ENCODE peak calls at places on chromosomes 7 and 10, in nine cellular contexts. E, P, N, W, M, K, V, O and X are unnamed samples.

GRCh38 chr10:103982639-103983038 is 15.7 kb downstream of the SLK start:
- DNase-seq in E (no peak), P (no peak), N (no peak), W (no peak), M (no peak), K (no peak), V (no peak), O (no peak), X (no peak)

GRCh38 chr10:69348824-69349541 is 67.7 kb downstream of the TACR2 start:
- DNase-seq in E (peak; percentile 25), P (peak; percentile 93), N (no peak), W (no peak), M (no peak), K (peak; percentile 96), V (peak; percentile 94), O (no peak), X (no peak)

GRCh38 chr7:143487566-143487965 is 9.9 kb downstream of the TAS2R41 start:
- DNase-seq in E (peak; percentile 55), P (peak; percentile 30), N (peak; percentile 82), W (peak; percentile 37), M (no peak), K (peak; percentile 20), V (peak; percentile 62), O (no peak), X (peak; percentile 34)

GRCh38 chr10:125983161-125983560 is 86.8 kb downstream of the FANK1 start:
- DNase-seq in E (no peak), P (no peak), N (no peak), W (no peak), M (no peak), K (peak; percentile 79), V (no peak), O (no peak), X (no peak)

GRCh38 chr10:73581912-73582311 is 9.2 kb downstream of the USP54 start:
- DNase-seq in E (no peak), P (no peak), N (no peak), W (no peak), M (no peak), K (no peak), V (no peak), O (no peak), X (no peak)

GRCh38 chr10:30378607-30379006 is 29.5 kb upstream of the MTPAP start:
- DNase-seq in E (no peak), P (no peak), N (no peak), W (no peak), M (no peak), K (no peak), V (peak; percentile 35), O (no peak), X (no peak)

GRCh38 chr10:125094826-125095225 is 65.5 kb downstream of the CTBP2 start:
- DNase-seq in E (no peak), P (no peak), N (no peak), W (no peak), M (no peak), K (no peak), V (no peak), O (no peak), X (no peak)

GRCh38 chr10:78756604-78757442 is 311.9 kb upstream of the ZMIZ1 start:
- DNase-seq in E (peak; percentile 95), P (peak; percentile 97), N (peak; percentile 92), W (peak; percentile 74), M (no peak), K (peak; percentile 97), V (peak; percentile 98), O (no peak), X (no peak)

GRCh38 chr7:45682358-45682735 is 108.2 kb downstream of the ADCY1 start:
- DNase-seq in E (no peak), P (no peak), N (no peak), W (no peak), M (no peak), K (no peak), V (no peak), O (no peak), X (no peak)

GRCh38 chr10:70478191-70479160 is at the start of gene PALD1:
- DNase-seq in E (peak; percentile 64), P (peak; percentile 36), N (peak; percentile 91), W (peak; percentile 68), M (peak; percentile 74), K (peak; percentile 58), V (no peak), O (no peak), X (peak; percentile 39)
- TF ChIP-seq CTCF in E (peak; percentile 25), P (no peak), N (no peak), W (no peak), M (peak; percentile 5), K (peak; percentile 19), V (no peak), O (no peak), X (no peak)

DNA sequence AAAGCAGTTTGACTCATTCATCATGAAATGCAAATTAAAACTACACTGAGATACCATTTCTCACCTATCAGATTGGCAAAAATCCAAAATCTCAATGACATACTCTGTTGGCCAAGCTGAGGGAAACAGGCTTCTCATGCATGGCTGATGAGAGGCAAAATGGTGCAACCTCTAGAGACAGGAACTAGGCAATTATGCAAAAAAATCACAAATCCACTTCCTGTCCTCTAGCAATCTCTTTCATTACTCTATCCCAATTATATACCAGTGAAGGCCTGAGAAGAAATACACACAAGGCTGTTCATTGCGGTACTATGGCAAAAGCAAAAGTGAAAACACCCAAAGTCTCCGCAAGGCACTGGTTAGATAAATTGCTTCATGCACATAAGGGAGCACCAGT is 25.9 kb upstream of the PTPRN2 start:
- DNase-seq in E (no peak), P (peak; percentile 26), N (no peak), W (no peak), M (peak; percentile 56), K (peak; percentile 26), V (no peak), O (no peak), X (no peak)
- H3K4me3 ChIP-seq in E (no peak overlapping the region), P (no peak overlapping the region), N (no peak overlapping the region), W (no peak overlapping the region), M (no peak overlapping the region), K (no peak overlapping the region), V (no peak overlapping the region), O (no peak overlapping the region), X (no peak overlapping the region)

GRCh38 chr10:132252412-132252811 is 55.3 kb downstream of the STK32C start:
- DNase-seq in E (no peak), P (no peak), N (no peak), W (no peak), M (no peak), K (no peak), V (no peak), O (no peak), X (no peak)
- TF ChIP-seq CTCF in E (no peak), P (no peak), N (no peak), W (no peak), M (peak; percentile 24), K (no peak), V (no peak), O (no peak), X (peak; percentile 9)

GRCh38 chr10:43458227-43458626 is 21.3 kb downstream of the ZNF487 start:
- DNase-seq in E (no peak), P (no peak), N (no peak), W (no peak), M (no peak), K (no peak), V (no peak), O (no peak), X (no peak)

DNA sequence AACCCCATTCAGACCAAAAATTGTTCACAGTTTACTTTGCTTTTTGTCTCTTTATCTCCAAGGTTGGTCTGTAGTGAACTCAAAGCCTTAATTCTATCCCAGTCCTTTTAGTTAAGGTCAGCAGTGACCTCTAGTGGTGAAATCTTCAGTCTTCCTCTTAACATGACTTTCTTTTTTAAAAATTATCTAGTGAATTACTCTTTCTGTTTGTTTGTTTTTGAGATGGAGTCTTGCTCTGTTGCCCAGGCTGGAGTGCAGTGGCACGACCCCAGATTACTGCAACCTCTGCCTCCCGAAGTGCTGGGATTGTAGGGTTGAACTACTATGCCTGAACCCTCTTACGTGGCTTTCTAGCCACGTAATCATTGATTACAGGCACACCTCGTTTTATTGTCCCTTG is 25.0 kb downstream of the ZNF487 start:
- DNase-seq in E (peak; percentile 31), P (peak; percentile 90), N (no peak), W (no peak), M (no peak), K (peak; percentile 69), V (peak; percentile 85), O (no peak), X (peak; percentile 81)
- H3K4me3 ChIP-seq in E (peak overlapping the region; percentile 9), P (no peak overlapping the region), N (peak overlapping the region; percentile 31), W (no peak overlapping the region), M (no peak overlapping the region), K (no peak overlapping the region), V (no peak overlapping the region), O (no peak overlapping the region), X (no peak overlapping the region)

DNA sequence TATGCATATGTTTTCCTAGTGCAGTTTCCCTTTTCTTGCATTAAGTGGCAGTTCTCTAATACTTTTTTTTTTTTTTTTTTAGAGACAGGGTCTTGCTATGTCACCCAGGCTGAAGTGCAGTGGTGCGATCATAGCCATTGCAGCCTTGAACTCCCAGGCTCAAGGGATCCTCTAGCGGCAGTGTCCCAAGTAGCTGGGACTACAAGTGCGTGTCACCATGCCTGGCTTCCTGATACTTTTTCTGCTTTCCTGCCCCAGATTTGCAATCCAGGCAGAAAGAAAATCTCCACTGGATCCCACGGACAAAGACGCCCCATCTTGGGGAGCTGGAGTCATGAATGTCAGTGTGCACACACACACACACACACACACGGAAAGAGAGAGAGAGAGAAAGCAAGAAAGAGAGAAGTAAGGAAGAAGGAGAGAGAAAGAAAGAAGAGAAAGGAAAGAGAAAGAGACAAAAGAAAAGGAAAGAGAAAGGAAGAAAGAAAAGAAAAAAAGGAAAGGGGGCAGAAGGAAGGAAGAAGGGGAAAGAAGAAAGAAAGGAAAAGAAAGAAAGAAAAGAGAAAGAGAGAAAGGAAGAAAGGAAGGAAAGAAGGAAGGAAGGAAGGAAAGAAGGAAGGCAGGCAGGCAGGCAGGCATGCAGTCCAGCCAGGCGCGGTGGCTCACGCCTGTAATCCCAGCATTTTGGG is 37.5 kb upstream of the OCM2 start:
- DNase-seq in E (no peak), P (no peak), N (peak; percentile 4), W (no peak), M (no peak), K (no peak), V (no peak), O (no peak), X (no peak)
- TF ChIP-seq CTCF in E (no peak), P (no peak), N (no peak), W (no peak), M (no peak), K (no peak), V (no peak), O (no peak), X (no peak)